ENCODE peak calls at places on chromosomes 11 and 22, in six cellular contexts. A is H1, Y is neuronal stem cell, H is mesenchymal stem cell, D is IMR-90, X is H9. B is an unnamed sample.

GRCh38 chr11:113118104-113118503 is 156.9 kb downstream of the NCAM1 start:
- DNase-seq in Y (no peak), X (no peak), D (no peak), H (no peak), A (no peak), B (no peak)

GRCh38 chr22:48872271-48873260 is 955.1 kb downstream of the BRD1 start:
- DNase-seq in D (no peak), H (no peak), X (no peak), A (no peak), Y (no peak), B (no peak)

GRCh38 chr22:36644333-36644757 is 59.2 kb downstream of the CACNG2 start:
- DNase-seq in A (peak), H (peak), Y (peak), X (peak), D (peak), B (peak)

GRCh38 chr11:22461626-22462025 is 123.4 kb downstream of the SLC17A6 start:
- DNase-seq in X (no peak), H (peak), D (peak), Y (no peak), A (no peak), B (peak)

GRCh38 chr11:118886681-118887111 is 3.0 kb downstream of the CXCR5 start:
- DNase-seq in A (no peak), X (no peak), H (no peak), Y (no peak), D (no peak), B (no peak)

GRCh38 chr11:28836285-28837081 is 728.3 kb downstream of the METTL15 start:
- DNase-seq in X (no peak), H (peak), A (no peak), D (peak), Y (peak), B (no peak)

GRCh38 chr11:130580372-130580771 is 131.9 kb downstream of the ADAMTS15 start:
- DNase-seq in Y (peak), A (no peak), D (peak), X (peak), H (peak), B (peak)

GRCh38 chr11:69691449-69691848 is 12.4 kb downstream of the FGF19 start:
- DNase-seq in H (no peak), D (peak), A (no peak), Y (no peak), X (no peak), B (peak)

GRCh38 chr11:116434986-116435385 is 337.8 kb downstream of the BUD13 start:
- DNase-seq in D (no peak), H (no peak), A (no peak), X (no peak), Y (no peak), B (no peak)

GRCh38 chr11:65452806-65453490 is 30.4 kb downstream of the NEAT1 start:
- DNase-seq in D (peak), Y (no peak), H (peak), X (no peak), A (no peak), B (no peak)

GRCh38 chr11:117179048-117179999 is 781 bp downstream of the SIDT2 start:
- DNase-seq in Y (no peak), A (no peak), H (peak), X (peak), D (no peak), B (no peak)

GRCh38 chr22:24805790-24806662 is at the start of gene SGSM1:
- DNase-seq in D (peak), X (peak), Y (peak), H (peak), A (peak), B (peak)

GRCh38 chr22:29224121-29224858 is 18.6 kb downstream of the EMID1 start:
- DNase-seq in D (no peak), H (no peak), X (no peak), Y (no peak), A (no peak), B (no peak)

GRCh38 chr11:120168960-120169681 is 31.2 kb upstream of the TRIM29 start:
- DNase-seq in A (peak), D (peak), X (peak), H (peak), Y (peak), B (peak)

GRCh38 chr11:57406337-57406904 is 16.0 kb upstream of the PRG2 start:
- DNase-seq in A (no peak), D (peak), Y (no peak), H (no peak), X (no peak), B (peak)

GRCh38 chr11:86374586-86374985 is at the start of gene CCDC81:
- DNase-seq in H (no peak), X (peak), Y (peak), A (peak), D (no peak), B (no peak)

GRCh38 chr11:40104941-40105550 is 1354.4 kb downstream of the LRRC4C start:
- DNase-seq in H (no peak), D (no peak), Y (no peak), A (no peak), X (no peak), B (no peak)

GRCh38 chr22:31124811-31125465 is 2.2 kb downstream of the INPP5J start:
- DNase-seq in A (no peak), D (no peak), Y (no peak), X (no peak), H (no peak), B (no peak)

GRCh38 chr22:50530857-50531545 is 1.2 kb upstream of the TYMP start:
- DNase-seq in H (peak), A (peak), Y (no peak), D (peak), X (peak), B (peak)

GRCh38 chr11:129191649-129192048 is 476 bp downstream of the ARHGAP32 start:
- DNase-seq in D (no peak), X (no peak), H (no peak), A (no peak), Y (no peak), B (peak)

GRCh38 chr11:17013548-17014320 is 480 bp downstream of the PLEKHA7 start:
- DNase-seq in H (no peak), D (no peak), Y (peak), A (peak), X (peak), B (peak)

GRCh38 chr11:71948314-71949027 is 19.6 kb downstream of the RNF121 start:
- DNase-seq in D (no peak), Y (no peak), H (peak), X (no peak), A (no peak), B (peak)

GRCh38 chr11:106989056-106989455 is 29.2 kb downstream of the GUCY1A2 start:
- DNase-seq in Y (no peak), H (peak), D (peak), X (no peak), A (no peak), B (no peak)

DNA sequence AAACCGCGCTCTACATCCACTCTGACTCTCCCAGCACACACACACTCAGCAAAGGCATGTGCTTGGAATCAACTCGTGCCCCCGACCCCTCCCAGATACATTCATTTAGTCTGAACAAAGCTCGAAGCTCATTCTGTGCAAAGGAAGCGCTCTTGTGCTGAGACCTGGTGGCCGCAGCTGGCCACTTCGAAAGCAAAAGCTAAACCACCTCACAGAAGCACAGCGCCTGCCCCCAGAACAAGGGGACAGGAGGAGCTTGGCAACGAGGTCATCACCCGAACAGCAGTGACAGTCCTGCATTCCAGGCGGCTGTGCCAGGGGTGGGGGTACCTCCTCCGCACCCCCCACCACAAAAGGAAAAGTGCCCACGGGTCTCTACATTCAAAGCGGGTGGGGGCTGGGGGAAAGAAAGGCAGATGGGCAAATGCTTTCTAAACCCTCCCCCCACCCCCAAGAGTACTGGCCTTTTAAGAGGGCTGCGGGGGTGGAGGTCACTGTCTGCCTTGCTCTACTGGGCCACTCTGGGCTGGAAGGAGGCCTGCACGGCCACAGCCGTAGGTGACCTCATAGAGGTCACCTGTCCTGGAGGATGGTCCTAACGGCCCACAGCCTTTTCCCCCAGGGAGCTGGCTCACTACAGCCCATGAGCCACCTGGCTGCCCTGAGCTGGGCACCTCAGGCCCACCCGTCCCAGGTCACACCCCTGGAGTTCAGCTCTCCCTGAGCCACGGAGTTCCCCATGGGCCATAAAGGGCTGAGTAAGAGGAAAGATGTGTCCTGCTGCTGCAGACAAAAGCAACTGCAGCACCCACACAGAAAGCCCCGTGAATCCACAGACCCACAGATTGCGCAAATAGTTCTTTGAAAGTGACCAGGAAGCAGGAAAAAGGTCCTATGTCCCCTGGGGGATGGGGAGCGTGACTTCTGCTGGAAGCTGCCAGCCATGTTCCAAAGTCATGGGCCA is 21.3 kb downstream of the CBX7 start:
- DNase-seq in H (peak), A (no peak), X (peak), Y (peak), D (peak), B (no peak)
- H4K91ac ChIP-seq in H (no peak), A (no peak), X (no peak), Y (peak), D (no peak), B (peak)

DNA sequence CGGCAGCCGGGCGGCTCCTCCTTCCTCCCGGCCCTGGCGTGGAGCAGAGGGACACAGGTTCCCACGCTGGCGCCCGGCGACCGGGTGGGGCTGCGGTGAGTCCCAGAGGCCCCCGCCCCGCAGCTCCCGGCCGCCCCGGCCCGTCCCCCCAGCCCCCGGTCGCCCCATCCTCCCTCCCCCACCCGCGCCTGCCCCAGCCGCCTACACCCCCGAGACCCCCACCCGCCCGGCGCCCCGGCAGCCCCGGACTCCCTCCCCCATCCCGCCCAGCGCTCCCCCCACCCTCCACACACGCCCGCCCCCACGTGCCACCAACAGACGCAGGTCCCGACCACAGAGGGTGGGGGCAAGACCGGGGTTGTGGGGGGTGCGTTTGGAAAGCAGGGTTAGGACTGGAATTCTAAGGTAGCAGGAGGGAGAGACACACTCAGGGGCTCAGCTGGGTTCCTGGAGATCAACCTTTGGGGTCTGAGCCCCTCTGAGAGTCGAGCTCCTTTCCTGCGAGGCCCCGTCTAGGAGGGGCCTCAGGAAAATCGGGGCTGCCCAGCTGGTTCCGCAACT is 299 bp downstream of the PGGHG start:
- DNase-seq in H (no peak), D (no peak), Y (no peak), A (peak), X (no peak), B (no peak)
- H3K4ac ChIP-seq in H (no peak), D (peak), Y (no peak), A (peak), X (no peak), B (peak)

GRCh38 chr22:19983701-19984100 is 32.9 kb downstream of the ARVCF start:
- DNase-seq in D (no peak), H (no peak), Y (no peak), A (no peak), X (no peak), B (no peak)

GRCh38 chr22:19984201-19984753 is 32.3 kb downstream of the ARVCF start:
- DNase-seq in Y (no peak), H (peak), A (no peak), X (no peak), D (peak), B (peak)

GRCh38 chr22:19981171-19981960 is 35.3 kb downstream of the ARVCF start:
- DNase-seq in D (no peak), X (no peak), Y (no peak), H (no peak), A (no peak), B (no peak)

GRCh38 chr22:19981961-19982920 is 34.4 kb downstream of the ARVCF start:
- DNase-seq in H (no peak), D (no peak), A (no peak), X (no peak), Y (no peak), B (no peak)

DNA sequence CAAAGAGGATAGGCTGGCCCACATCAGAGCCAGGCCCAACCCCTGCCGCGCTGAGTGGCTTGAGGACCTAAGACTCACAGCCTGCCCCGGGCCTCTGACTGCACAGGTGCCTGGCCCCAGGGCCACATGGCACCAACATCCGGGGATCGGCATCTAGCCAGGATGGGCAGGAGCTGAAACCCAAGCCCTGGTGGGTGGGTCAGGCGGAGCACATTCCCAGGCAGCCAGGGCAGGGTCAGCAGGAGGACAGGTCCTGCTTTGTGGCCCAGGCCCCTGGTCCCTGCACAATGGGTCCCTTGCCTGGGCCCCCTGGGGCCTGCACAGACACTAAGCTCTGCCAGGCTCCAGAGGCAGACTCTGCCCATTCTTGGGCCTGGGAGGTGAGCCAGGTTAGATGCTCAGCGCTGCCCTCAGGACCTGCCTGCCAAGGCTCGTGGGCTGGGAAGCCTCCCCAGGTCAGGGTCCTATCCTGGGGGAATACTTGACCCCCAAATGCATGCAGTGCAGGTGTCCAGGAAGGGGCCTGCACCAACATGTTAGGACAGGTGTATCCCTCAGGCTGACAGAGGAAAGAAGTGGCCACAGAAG is 33.5 kb downstream of the ARVCF start:
- DNase-seq in X (no peak), A (no peak), H (no peak), Y (no peak), D (no peak), B (no peak)
- H3K4me2 ChIP-seq in X (no peak), A (no peak), H (no peak), Y (no peak), D (no peak), B (no peak)

DNA sequence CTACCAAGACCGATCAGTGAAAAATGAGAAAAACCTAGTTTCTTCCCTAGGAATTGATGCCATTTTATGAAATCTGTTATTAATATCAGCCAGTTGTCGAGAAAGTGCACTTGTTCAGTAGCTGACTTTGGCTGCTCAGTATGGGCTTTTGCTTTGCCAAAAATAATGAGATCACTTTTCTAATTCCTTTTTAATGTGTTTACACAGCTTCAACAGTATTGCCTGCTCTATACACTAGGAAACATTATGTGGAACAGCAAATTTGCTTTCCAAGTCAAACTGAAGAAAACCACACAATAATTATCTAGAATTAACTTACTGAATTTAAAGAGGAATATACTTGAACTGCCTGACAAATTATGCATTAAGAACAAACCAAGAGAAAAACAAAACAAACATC is 34.4 kb downstream of the SCUBE2 start:
- DNase-seq in Y (no peak), X (no peak), D (peak), H (no peak), A (no peak), B (no peak)
- H4K91ac ChIP-seq in Y (no peak), X (no peak), D (no peak), H (no peak), A (no peak), B (no peak)

DNA sequence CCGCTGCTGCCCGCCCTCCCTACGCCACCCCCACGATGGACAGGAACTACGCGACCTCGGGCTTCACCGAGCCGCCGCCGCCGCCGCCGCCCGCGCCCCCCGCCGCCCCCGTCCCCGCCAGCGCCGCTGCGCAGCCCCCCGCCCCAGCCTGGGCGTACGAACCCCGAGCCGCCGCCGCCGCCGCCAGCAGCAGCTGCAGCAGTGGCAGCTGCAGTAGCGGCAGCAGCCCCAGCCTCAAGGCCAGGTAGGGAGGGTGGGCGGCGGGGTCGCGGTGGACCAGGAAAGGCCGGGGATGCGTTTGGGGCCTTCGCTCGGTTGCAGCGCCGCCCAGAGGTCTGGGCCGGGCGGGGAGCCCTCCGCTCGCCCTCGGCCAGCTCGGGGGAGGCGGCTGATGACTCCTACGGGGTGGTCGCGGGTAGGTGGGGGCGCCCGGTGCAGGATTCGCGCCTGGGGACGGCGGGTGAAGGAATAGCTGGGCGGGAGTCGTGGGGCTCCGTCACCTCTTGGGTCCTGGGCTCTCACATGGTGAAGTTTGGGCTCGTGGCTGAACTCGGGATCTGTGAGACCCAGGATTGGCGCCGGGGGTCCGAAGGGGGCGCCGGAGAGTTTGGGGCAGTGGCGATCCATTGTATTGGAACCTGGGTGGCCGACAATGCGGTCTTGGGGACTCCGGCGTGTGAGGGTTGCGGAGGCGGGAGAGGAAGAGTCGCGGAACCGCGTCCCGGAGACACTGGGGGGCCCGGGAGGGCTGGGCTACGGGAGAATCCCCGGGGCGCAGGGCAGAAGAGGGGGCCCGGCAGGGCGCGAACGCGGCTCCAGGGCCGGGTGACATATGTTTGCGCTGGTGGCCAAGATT is 708 bp downstream of the QSER1 start:
- DNase-seq in X (peak), Y (peak), D (peak), A (peak), H (peak), B (peak)
- H3K4ac ChIP-seq in X (peak), Y (peak), D (peak), A (no peak), H (no peak), B (peak)

DNA sequence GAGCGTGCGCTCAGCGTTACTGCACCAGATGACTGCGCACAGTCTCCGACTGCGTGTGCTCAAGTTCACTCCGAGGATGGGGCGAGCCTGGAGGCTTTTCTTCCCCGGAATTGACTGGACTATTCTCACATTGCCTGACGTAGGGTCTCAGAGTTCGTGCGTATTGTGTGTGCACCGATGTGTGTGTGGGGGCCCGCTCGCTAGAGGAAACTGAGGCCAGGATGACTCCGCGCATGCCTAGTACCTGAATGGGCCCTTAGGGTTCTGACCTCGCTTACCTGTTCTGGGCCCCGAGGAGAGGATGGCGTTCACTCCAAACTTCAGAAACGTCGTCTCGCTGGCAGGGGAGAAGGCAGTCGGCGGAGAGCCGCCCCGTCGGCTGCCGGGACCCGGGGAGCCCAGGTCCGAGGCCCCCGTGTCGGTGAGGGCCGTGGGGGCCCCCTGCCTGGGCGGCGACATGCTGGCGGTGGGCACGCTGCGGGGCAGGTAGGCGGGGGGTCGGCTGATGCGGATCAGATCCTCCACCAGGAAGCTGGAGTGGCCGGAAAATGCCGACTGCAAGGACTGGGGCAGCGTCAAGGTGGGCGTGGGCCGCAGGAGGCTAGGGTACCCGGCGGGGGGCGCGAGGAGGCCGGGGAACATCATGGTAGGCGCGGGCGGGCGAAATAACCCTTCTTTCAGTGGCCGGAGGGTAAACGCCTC is 444 bp downstream of the DBX1 start:
- DNase-seq in A (peak), X (peak), Y (no peak), D (no peak), H (no peak), B (no peak)
- H3K4me2 ChIP-seq in A (peak), X (peak), Y (peak), D (no peak), H (no peak), B (no peak)

B was measured in trophoblast cell.